ENCODE peak calls at places on chromosomes 5 and 9, in five cellular contexts. Z is K562, G is A549, I is SK-N-SH, S is HCT116. D is an unnamed sample.

GRCh38 chr9:136140966-136141365 is 22.3 kb upstream of the TMEM250 start:
- DNase-seq in I (no peak), G (no peak), Z (no peak), S (no peak), D (no peak)

GRCh38 chr9:14223081-14223480 is 90.9 kb downstream of the NFIB start:
- DNase-seq in Z (no peak), S (no peak), I (no peak), G (no peak), D (no peak)

GRCh38 chr9:126395439-126396212 is 69.0 kb downstream of the MVB12B start:
- DNase-seq in Z (no peak), S (peak), G (peak), I (no peak), D (no peak)

GRCh38 chr5:83151821-83152220 is 74.5 kb downstream of the XRCC4 start:
- DNase-seq in S (no peak), I (no peak), Z (no peak), G (no peak), D (no peak)

GRCh38 chr9:136326777-136327312 is 494 bp upstream of the GPSM1 start:
- DNase-seq in G (peak), I (no peak), S (no peak), Z (no peak), D (no peak)

GRCh38 chr5:56375011-56375410 is 141.9 kb upstream of the ANKRD55 start:
- DNase-seq in G (no peak), Z (no peak), I (no peak), S (no peak), D (no peak)

GRCh38 chr5:150488519-150489357 is 19.2 kb upstream of the NDST1 start:
- DNase-seq in G (no peak), I (no peak), Z (peak), S (no peak), D (no peak)

GRCh38 chr9:81312346-81312745 is 377.0 kb downstream of the TLE1 start:
- DNase-seq in Z (no peak), G (no peak), I (peak), S (no peak), D (no peak)

GRCh38 chr5:138000102-138000723 is 32.7 kb downstream of the FAM13B start:
- DNase-seq in G (peak), S (peak), I (no peak), Z (peak), D (peak)

GRCh38 chr5:147098233-147098790 is 136.5 kb upstream of the STK32A start:
- DNase-seq in S (peak), I (peak), G (peak), Z (no peak), D (peak)

DNA sequence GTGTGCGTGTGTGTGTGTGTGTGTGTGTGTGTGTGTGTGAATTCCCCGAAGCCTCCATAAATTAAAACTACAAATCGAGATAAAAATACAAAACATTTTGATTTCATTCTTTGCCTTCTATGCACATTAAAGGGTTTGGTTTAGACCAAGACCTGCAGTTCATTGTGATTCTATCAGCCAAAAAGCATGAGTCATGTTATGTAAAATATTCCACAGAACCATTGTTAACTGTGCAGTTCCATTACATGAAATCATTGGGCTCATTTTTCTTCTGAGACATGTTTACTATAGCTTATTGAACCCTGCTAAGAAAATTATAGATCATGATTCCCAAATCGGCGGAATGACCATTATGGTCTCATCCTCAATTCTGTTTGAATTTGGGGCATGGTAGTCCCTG is 11.7 kb downstream of the CAVIN4 start:
- DNase-seq in Z (no peak), S (no peak), G (no peak), I (no peak), D (no peak)
- TF ChIP-seq REST in Z (no peak), S (no peak), G (no peak), I (no peak), D (no peak)

GRCh38 chr5:94199566-94199965 is 418.8 kb downstream of the KIAA0825 start:
- DNase-seq in S (no peak), Z (no peak), G (no peak), I (no peak), D (no peak)
- TF ChIP-seq REST in S (no peak), Z (no peak), G (no peak), I (no peak), D (no peak)

GRCh38 chr9:94855919-94856318 is 129.4 kb downstream of the AOPEP start:
- DNase-seq in I (no peak), Z (no peak), G (no peak), S (no peak), D (no peak)
- TF ChIP-seq REST in I (no peak), Z (no peak), G (no peak), S (no peak), D (no peak)

DNA sequence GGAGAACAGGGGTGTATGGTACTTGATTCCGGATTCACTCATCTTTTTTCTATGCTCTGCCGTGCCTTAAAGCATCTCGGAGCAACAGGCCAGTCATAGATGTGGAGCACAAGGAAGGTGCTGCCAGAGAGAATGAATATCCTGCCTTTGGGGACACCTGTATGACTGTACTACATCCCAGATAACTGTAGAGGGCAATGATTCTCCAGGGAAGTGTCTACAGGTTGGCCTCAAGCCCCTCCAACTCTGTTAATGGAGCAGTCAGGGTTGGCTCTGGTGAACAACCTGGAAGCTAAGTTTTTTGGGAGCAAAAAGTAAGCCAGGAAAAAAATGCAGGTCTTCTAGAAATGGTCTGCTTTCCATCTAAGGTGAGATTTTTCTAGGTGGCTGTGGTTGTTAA is 71.0 kb downstream of the NREP start:
- DNase-seq in Z (peak), S (peak), G (peak), I (no peak), D (peak)
- TF ChIP-seq REST in Z (no peak), S (no peak), G (no peak), I (no peak), D (no peak)

DNA sequence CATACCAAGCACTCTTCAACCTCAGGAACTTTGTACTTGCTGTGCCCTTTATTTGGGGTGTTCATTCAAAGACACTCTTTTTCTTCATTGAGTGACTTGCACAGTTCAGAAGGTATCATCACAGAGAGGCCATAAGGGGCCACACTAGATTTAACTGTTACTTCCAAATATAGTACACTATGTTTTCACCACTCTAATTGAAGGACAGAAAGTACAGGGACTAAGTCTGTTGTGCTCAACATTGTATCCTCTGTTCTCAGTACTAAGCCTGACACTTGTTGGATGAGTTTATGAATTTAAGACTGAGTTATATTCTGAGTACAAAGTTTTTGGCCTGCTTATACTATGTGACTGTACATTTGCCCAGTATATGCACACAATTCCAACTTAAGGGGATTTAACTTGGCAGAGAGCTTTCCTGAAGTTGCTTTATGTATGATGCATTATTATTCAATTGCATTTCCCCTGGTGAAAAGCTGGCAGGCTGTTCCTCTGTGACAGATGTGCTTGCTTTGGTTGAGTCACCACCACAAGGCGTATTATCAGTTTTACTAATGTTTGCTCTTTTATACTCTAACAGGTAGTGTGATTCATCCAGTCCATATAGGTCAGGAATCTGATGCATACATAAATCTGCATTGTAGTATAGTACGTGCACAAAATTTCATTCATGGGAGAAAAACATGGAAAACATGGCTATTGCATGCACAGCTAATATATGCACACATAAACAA is 714.9 kb downstream of the TLR4 start:
- DNase-seq in I (no peak), G (peak), Z (no peak), S (no peak), D (no peak)
- TF ChIP-seq REST in I (no peak), G (no peak), Z (no peak), S (no peak), D (no peak)

DNA sequence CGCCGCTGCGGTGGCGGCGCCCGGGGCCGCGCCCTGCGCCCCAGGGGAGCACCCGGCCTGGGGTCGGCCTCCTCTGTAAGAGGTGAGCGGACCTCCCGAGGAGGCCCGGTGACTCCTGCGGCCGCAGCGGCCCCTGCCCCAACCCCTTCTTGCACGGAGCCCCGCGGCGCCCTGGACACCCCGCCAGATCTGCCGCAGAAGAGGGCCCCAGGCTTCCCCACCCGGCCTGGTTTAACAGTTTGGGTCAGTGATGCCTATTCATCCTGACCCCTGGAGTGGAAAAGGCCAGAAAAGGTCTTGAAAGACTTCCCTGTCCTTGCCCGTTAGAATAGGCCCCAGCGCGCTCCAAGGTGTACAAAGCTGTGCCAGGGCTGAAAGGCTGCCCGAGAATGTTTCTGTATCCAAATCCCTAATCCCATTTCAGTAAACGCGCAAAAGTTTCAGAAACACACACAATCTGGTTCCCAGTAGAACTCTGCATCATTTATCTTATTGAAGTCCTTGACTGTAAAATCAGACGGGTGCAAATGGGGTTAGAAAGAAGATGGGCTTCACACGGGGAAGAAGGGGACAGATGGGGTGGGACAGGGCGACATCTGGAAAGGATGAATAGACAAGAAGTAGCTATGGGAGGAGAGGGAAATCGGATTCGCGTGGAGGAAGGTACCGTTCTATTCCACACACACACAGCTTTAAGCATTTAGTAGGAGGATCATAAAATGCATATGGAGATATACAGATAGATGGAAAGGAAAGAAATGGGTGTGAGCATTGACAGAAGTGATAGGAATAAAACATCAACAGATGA is 1.1 kb upstream of the SSBP2 start:
- DNase-seq in S (no peak), G (no peak), I (no peak), Z (no peak), D (no peak)
- TF ChIP-seq REST in S (no peak), G (no peak), I (no peak), Z (no peak), D (no peak)

DNA sequence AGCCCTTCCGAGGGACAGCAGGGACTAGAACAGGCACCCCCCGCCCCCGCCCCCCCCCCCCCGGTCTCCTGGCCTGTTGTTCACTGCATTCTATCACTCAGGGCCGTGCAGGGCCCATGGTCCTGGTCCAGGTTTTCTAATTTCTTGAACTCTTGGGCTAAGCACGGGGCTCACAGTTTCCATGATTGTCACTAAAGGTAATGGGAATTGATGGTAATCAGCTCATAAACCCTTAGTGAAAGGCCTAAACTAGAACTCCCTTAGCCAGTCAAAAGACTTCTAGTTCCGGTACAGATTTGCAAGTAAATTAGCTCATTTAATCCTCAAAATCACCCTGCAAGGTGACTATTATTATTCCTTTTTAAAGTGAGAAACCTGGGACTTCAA is 14.7 kb upstream of the PWWP2A start:
- DNase-seq in G (no peak), Z (no peak), I (no peak), S (no peak), D (no peak)
- TF ChIP-seq REST in G (no peak), Z (no peak), I (no peak), S (no peak), D (no peak)